ENCODE peak calls at places on chromosome 6, in four cellular contexts. N is kidney tubule cell, A is astrocyte of the spinal cord, U is ascending aorta. I is an unnamed sample.

GRCh38 chr6:31203345-31203979 is 33.0 kb upstream of the POU5F1 start:
- DNase-seq in N (peak), A (no peak), U (peak), I (peak)

GRCh38 chr6:3414704-3415453 is 42.0 kb downstream of the SLC22A23 start:
- DNase-seq in N (no peak), A (peak), U (no peak), I (no peak)

GRCh38 chr6:113219783-113220182 is 637.4 kb upstream of the MARCKS start:
- DNase-seq in N (peak), A (no peak), U (no peak), I (no peak)

GRCh38 chr6:111691345-111692225 is 85.9 kb upstream of the TRAF3IP2 start:
- DNase-seq in N (no peak), A (no peak), U (no peak), I (no peak)

GRCh38 chr6:34347303-34347702 is 45.2 kb downstream of the NUDT3 start:
- DNase-seq in N (no peak), A (no peak), U (no peak), I (no peak)

GRCh38 chr6:38182426-38182825 is 362.9 kb downstream of the ZFAND3 start:
- DNase-seq in N (no peak), A (no peak), U (peak), I (no peak)

GRCh38 chr6:154399097-154399496 is 42.5 kb upstream of the IPCEF1 start:
- DNase-seq in N (peak), A (peak), U (no peak), I (no peak)

GRCh38 chr6:87541726-87542125 is 48.1 kb downstream of the RARS2 start:
- DNase-seq in N (no peak), A (no peak), U (no peak), I (no peak)

GRCh38 chr6:46410330-46410953 is 80.8 kb downstream of the RCAN2 start:
- DNase-seq in N (peak), A (peak), U (no peak), I (no peak)

GRCh38 chr6:48817714-48818113 is 645.3 kb downstream of the MMUT start:
- DNase-seq in N (no peak), A (peak), U (no peak), I (no peak)

GRCh38 chr6:56938634-56939294 is 16.1 kb upstream of the BEND6 start:
- DNase-seq in N (peak), A (peak), U (peak), I (no peak)

GRCh38 chr6:35678021-35678654 is 10.6 kb downstream of the FKBP5 start:
- DNase-seq in N (peak), A (no peak), U (no peak), I (no peak)

GRCh38 chr6:81997091-81997926 is 244.8 kb upstream of the TENT5A start:
- DNase-seq in N (peak), A (peak), U (no peak), I (no peak)

GRCh38 chr6:36314221-36315014 is 22.3 kb downstream of the BNIP5 start:
- DNase-seq in N (peak), A (no peak), U (no peak), I (no peak)

I was measured in activated gamma-delta T cell treated with anti-CD3 and anti-CD28 coated beads, Interleukin-2, amount 50 U/mL, for 16 hours.